ENCODE peak calls at places on chromosomes 12 and 14, in five cellular contexts. V is AG20443, A is T-cell, M is head of caudate nucleus, G is lower leg skin. W is an unnamed sample.

GRCh38 chr12:94650143-94651056 is at the start of gene TMCC3:
- DNase-seq in V (peak; percentile 51), A (peak; percentile 17), M (peak; percentile 88), G (peak; percentile 87), W (peak; percentile 72)

GRCh38 chr14:80350707-80351106 is 139.4 kb upstream of the DIO2 start:
- DNase-seq in V (no peak), A (no peak), M (no peak), G (no peak), W (no peak)

GRCh38 chr14:103388664-103389063 is 3.4 kb downstream of the MARK3 start:
- DNase-seq in V (no peak), A (no peak), M (no peak), G (peak; percentile 6), W (no peak)

GRCh38 chr14:31283568-31284252 is 76.1 kb upstream of the HECTD1 start:
- DNase-seq in V (no peak), A (no peak), M (no peak), G (no peak), W (peak; percentile 49)

GRCh38 chr12:107903377-107904061 is 129.0 kb downstream of the ASCL4 start:
- DNase-seq in V (peak; percentile 48), A (no peak), M (peak; percentile 78), G (peak; percentile 87), W (no peak)

GRCh38 chr12:19129121-19129485 is 430 bp upstream of the PLEKHA5 start:
- DNase-seq in V (no peak), A (no peak), M (no peak), G (no peak), W (peak; percentile 53)

GRCh38 chr12:94429191-94429590 is 30.5 kb downstream of the CEP83 start:
- DNase-seq in V (no peak), A (no peak), M (no peak), G (no peak), W (no peak)

GRCh38 chr14:23542261-23542660 is 9.3 kb downstream of the ZFHX2 start:
- DNase-seq in V (no peak), A (no peak), M (no peak), G (no peak), W (no peak)

GRCh38 chr12:108784270-108784669 is 53.0 kb upstream of the CORO1C start:
- DNase-seq in V (no peak), A (no peak), M (no peak), G (no peak), W (no peak)

GRCh38 chr12:19978193-19978592 is 390.1 kb upstream of the PDE3A start:
- DNase-seq in V (peak; percentile 59), A (no peak), M (no peak), G (no peak), W (peak; percentile 48)

W was measured in endothelial cell of umbilical vein.